ENCODE peak calls at places on chromosomes 11 and 22, in eight cellular contexts. K is DND-41, U is mammary epithelial cell, F is prostate gland, W is heart left ventricle, S is HCT116, L is PC-9, O is GM23248. P is an unnamed sample. For H3K27me3 and H3K4me1, the result is how much of the 10 kb centered on the place peaks cover.

GRCh38 chr11:44177905-44178304 is 82.4 kb downstream of the EXT2 start:
- DNase-seq in K (no peak), F (no peak), U (no peak), W (no peak), O (no peak), S (no peak), L (no peak), P (no peak)

GRCh38 chr11:9264381-9265210 is 554 bp downstream of the DENND5A start:
- DNase-seq in K (peak), U (peak), L (peak), W (peak), S (no peak), O (peak), F (peak), P (peak)

GRCh38 chr11:27291302-27291889 is 71.6 kb downstream of the CCDC34 start:
- DNase-seq in F (no peak), K (peak), U (peak), S (peak), L (no peak), O (peak), W (no peak), P (no peak)

GRCh38 chr11:130114281-130114680 is 44.6 kb downstream of the APLP2 start:
- DNase-seq in F (no peak), W (no peak), K (no peak), U (no peak), S (no peak), L (no peak), O (no peak), P (no peak)

GRCh38 chr11:31246451-31247165 is 122.9 kb downstream of the DCDC1 start:
- DNase-seq in W (no peak), O (peak), L (no peak), S (no peak), K (no peak), F (peak), U (peak), P (no peak)

GRCh38 chr11:8256271-8257002 is 7.2 kb downstream of the LMO1 start:
- DNase-seq in U (no peak), W (no peak), K (no peak), S (no peak), F (no peak), O (no peak), L (no peak), P (no peak)

GRCh38 chr11:14852571-14853177 is 39.4 kb downstream of the CYP2R1 start:
- DNase-seq in W (no peak), U (no peak), S (peak), L (no peak), F (no peak), K (peak), O (no peak), P (no peak)

GRCh38 chr22:49749885-49750510 is 77.7 kb downstream of the BRD1 start:
- DNase-seq in L (no peak), O (no peak), W (no peak), S (no peak), F (no peak), U (no peak), K (peak), P (no peak)

GRCh38 chr22:42434748-42435425 is 2.7 kb upstream of the NFAM1 start:
- DNase-seq in U (no peak), K (no peak), O (no peak), W (no peak), L (no peak), S (no peak), F (no peak), P (no peak)

GRCh38 chr22:23984430-23984829 is 4.5 kb downstream of the GSTT2 start:
- DNase-seq in F (no peak), S (peak), U (peak), O (peak), K (peak), W (no peak), L (peak), P (peak)

GRCh38 chr22:30272781-30273180 is 6.1 kb upstream of the OSM start:
- DNase-seq in S (no peak), L (no peak), W (no peak), K (no peak), O (no peak), U (no peak), F (no peak), P (no peak)

GRCh38 chr11:126738632-126739031 is 261.9 kb downstream of the KIRREL3 start:
- DNase-seq in U (no peak), S (no peak), L (no peak), W (no peak), O (no peak), K (no peak), F (no peak), P (no peak)

GRCh38 chr11:68542617-68543016 is 82.1 kb downstream of the PPP6R3 start:
- DNase-seq in W (no peak), F (no peak), O (peak), K (no peak), L (peak), U (peak), S (no peak), P (no peak)

GRCh38 chr22:43743131-43743530 is 69.0 kb downstream of the EFCAB6 start:
- DNase-seq in O (no peak), K (no peak), S (no peak), U (no peak), W (no peak), L (no peak), F (no peak), P (no peak)

GRCh38 chr11:119338318-119338890 is 2.3 kb downstream of the C1QTNF5 start:
- DNase-seq in K (peak), S (peak), U (peak), W (peak), O (peak), F (peak), L (peak), P (peak)

GRCh38 chr22:37154925-37155712 is 5.4 kb upstream of the IL2RB start:
- DNase-seq in O (no peak), W (no peak), L (no peak), U (peak), F (no peak), S (peak), K (no peak), P (no peak)

GRCh38 chr11:58028687-58029411 is 1.9 kb upstream of the OR6Q1 start:
- DNase-seq in L (no peak), W (no peak), F (no peak), K (no peak), O (peak), U (no peak), S (no peak), P (no peak)

GRCh38 chr22:29309332-29310064 is 3.0 kb downstream of the GAS2L1 start:
- DNase-seq in F (no peak), W (peak), L (no peak), O (peak), K (no peak), U (no peak), S (no peak), P (no peak)

GRCh38 chr11:46920709-46921108 is 2.4 kb upstream of the LRP4 start:
- DNase-seq in U (peak), F (no peak), S (no peak), L (no peak), O (peak), K (no peak), W (peak), P (no peak)

GRCh38 chr11:44538375-44539054 is 26.9 kb upstream of the CD82 start:
- DNase-seq in O (peak), S (peak), W (peak), L (peak), K (peak), F (peak), U (peak), P (peak)

GRCh38 chr11:1219836-1220810 is 2.7 kb upstream of the MUC5B start:
- DNase-seq in L (peak), W (peak), S (no peak), O (no peak), F (peak), K (no peak), U (no peak), P (no peak)

GRCh38 chr11:105202422-105202821 is 62.9 kb upstream of the CARD18 start:
- DNase-seq in F (no peak), L (no peak), U (no peak), O (no peak), S (no peak), K (peak), W (no peak), P (no peak)

GRCh38 chr11:59669611-59670009 is 773 bp upstream of the PATL1 start:
- DNase-seq in S (no peak), L (no peak), O (peak), U (peak), F (peak), W (peak), K (no peak), P (peak)

GRCh38 chr22:44229809-44230208 is 49.1 kb downstream of the PARVG start:
- DNase-seq in L (no peak), S (no peak), O (no peak), F (no peak), K (no peak), W (no peak), U (no peak), P (no peak)

GRCh38 chr11:113104390-113105251 is 143.4 kb downstream of the NCAM1 start:
- DNase-seq in W (no peak), F (no peak), U (no peak), O (no peak), L (no peak), K (no peak), S (no peak), P (no peak)

GRCh38 chr22:30044369-30044768 is 35.9 kb upstream of the HORMAD2 start:
- DNase-seq in O (peak), W (no peak), S (peak), U (peak), L (peak), K (no peak), F (no peak), P (no peak)

GRCh38 chr22:45179276-45180049 is 15.7 kb downstream of the NUP50 start:
- DNase-seq in W (no peak), F (no peak), O (no peak), U (no peak), S (no peak), K (no peak), L (no peak), P (peak)

GRCh38 chr11:111925953-111926352 is 7.2 kb downstream of the C11orf52 start:
- DNase-seq in F (no peak), O (no peak), U (no peak), K (no peak), S (no peak), W (no peak), L (no peak), P (no peak)

GRCh38 chr11:70191495-70192140 is 11.5 kb upstream of the FADD start:
- DNase-seq in U (peak), W (peak), K (peak), F (peak), L (peak), O (peak), S (peak), P (peak)

GRCh38 chr22:32052259-32052658 is 9.2 kb downstream of the SLC5A1 start:
- DNase-seq in W (no peak), U (no peak), K (no peak), L (no peak), F (no peak), S (no peak), O (no peak), P (no peak)

GRCh38 chr22:42439821-42440674 is 7.8 kb upstream of the NFAM1 start:
- DNase-seq in O (peak), S (no peak), F (no peak), W (no peak), K (no peak), L (peak), U (peak), P (no peak)

GRCh38 chr11:118609380-118610219 is 2.2 kb downstream of the PHLDB1 start:
- DNase-seq in O (peak), K (no peak), F (no peak), L (no peak), U (no peak), W (no peak), S (no peak), P (peak)

GRCh38 chr11:72771507-72771906 is 19.3 kb upstream of the ARAP1 start:
- DNase-seq in F (no peak), K (no peak), O (peak), U (no peak), W (no peak), L (no peak), S (no peak), P (no peak)

GRCh38 chr11:77407613-77408012 is 66.3 kb downstream of the PAK1 start:
- DNase-seq in K (no peak), L (peak), W (peak), S (peak), O (peak), F (peak), U (peak), P (no peak)

GRCh38 chr11:107623183-107623582 is 32.2 kb downstream of the ELMOD1 start:
- DNase-seq in U (no peak), O (no peak), F (no peak), L (no peak), W (no peak), S (no peak), K (no peak), P (no peak)
- H3K27me3 ChIP-seq in U (under half), O (under half), F (under half), L (under half), W (under half), S (under half), K (under half), P (under half)

DNA sequence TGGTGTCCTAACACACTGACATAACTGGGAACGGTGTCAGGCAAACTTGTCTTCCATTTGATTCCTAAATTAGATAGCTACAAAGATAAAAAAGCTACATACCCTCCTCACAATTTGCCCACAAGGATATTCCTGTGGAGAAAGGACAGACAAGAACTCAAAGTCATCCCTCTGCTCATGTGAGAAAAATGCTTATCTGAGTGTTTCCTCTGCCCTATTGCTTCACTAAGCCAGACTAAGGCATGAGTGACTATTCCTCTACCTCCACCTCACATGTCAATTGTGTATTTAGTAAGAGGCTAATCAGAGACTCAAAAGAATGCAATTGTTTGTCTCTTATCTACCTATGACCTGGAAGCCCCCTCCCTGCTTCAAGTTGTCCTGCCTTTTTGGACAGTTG is 247.7 kb downstream of the DDX10 start:
- DNase-seq in S (no peak), U (peak), O (peak), W (no peak), K (no peak), L (no peak), F (no peak), P (no peak)
- H3K27ac ChIP-seq in S (no peak), U (no peak), O (peak), W (no peak), K (no peak), L (no peak), F (no peak), P (no peak)

GRCh38 chr11:123478352-123478986 is 48.4 kb downstream of the GRAMD1B start:
- DNase-seq in U (peak), L (peak), O (peak), W (peak), S (peak), F (peak), K (peak), P (no peak)
- H3K4me1 ChIP-seq in U (under half), L (under half), O (under half), W (under half), S (under half), F (under half), K (under half), P (under half)

GRCh38 chr11:61541568-61541967 is 33.0 kb downstream of the LRRC10B start:
- DNase-seq in K (no peak), U (no peak), L (peak), O (peak), W (no peak), F (no peak), S (peak), P (no peak)
- H3K27me3 ChIP-seq in K (under half), U (under half), L (under half), O (under half), W (under half), F (under half), S (under half), P (under half)

GRCh38 chr11:61827573-61828378 is at the start of gene FADS2:
- DNase-seq in K (peak), U (peak), S (no peak), F (peak), W (peak), L (peak), O (peak), P (peak)
- H3K27ac ChIP-seq in K (peak), U (no peak), S (no peak), F (peak), W (peak), L (no peak), O (no peak), P (peak)

GRCh38 chr22:47202819-47203553 is 440.5 kb downstream of the TBC1D22A start:
- DNase-seq in F (no peak), U (no peak), K (no peak), O (no peak), S (no peak), W (no peak), L (no peak), P (no peak)

GRCh38 chr22:47201996-47202818 is 439.8 kb downstream of the TBC1D22A start:
- DNase-seq in U (no peak), L (no peak), O (no peak), F (no peak), S (no peak), W (no peak), K (no peak), P (no peak)

GRCh38 chr22:47205081-47205491 is 442.6 kb downstream of the TBC1D22A start:
- DNase-seq in F (no peak), L (no peak), U (no peak), W (no peak), O (no peak), S (no peak), K (no peak), P (no peak)

GRCh38 chr22:47204002-47204979 is 441.8 kb downstream of the TBC1D22A start:
- DNase-seq in K (no peak), S (no peak), O (no peak), L (no peak), W (no peak), U (no peak), F (no peak), P (no peak)

DNA sequence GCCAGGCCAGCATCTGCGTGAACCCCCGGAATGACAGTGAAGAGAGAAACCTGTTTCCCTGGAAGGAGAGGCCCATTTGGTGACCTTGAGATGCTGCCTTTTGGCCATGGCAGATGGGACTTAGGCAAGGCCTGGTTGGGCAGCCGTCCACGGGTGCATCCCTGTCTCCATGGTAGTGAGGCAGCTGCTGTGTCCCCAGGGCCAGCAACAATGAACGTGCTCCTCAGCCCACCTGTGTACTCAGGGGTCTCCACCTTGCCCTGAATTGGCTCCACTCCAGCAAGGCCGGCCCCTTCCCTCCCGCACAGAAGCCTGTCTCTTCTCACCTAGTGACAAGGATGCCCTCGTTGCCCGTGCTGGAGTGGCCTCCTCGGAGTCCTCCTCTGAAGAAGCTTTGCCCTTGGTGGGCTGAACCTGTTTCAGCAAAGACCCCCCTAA is 441.1 kb downstream of the TBC1D22A start:
- DNase-seq in K (no peak), W (no peak), U (no peak), S (no peak), F (no peak), L (no peak), O (no peak), P (no peak)
- H3K4me1 ChIP-seq in K (under half), W (under half), U (under half), S (under half), F (under half), L (under half), O (under half), P (under half)

DNA sequence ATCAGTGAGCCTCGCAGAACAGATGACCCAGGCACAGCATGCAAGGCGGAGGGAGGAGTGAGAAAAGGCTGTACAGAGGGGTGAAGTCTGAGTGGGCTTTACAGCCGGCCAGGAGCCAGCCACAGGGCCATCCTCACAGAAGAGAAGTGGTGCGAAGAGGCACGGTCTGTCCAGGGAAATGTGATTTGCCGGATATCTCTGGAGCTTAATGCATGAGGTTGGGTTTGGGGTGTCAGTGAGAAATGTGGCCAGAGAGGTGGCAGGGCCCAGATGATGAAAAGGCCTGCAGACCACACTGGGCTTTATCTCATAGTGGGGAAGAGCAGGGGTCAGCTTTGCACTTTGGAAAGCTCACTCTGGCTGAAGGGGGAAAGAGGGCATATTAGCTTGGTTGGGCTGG is 255.2 kb downstream of the BUD13 start:
- DNase-seq in O (no peak), S (no peak), U (no peak), F (no peak), K (no peak), W (no peak), L (no peak), P (no peak)
- H3K27me3 ChIP-seq in O (under half), S (under half), U (under half), F (under half), K (under half), W (under half), L (half or more), P (under half)

DNA sequence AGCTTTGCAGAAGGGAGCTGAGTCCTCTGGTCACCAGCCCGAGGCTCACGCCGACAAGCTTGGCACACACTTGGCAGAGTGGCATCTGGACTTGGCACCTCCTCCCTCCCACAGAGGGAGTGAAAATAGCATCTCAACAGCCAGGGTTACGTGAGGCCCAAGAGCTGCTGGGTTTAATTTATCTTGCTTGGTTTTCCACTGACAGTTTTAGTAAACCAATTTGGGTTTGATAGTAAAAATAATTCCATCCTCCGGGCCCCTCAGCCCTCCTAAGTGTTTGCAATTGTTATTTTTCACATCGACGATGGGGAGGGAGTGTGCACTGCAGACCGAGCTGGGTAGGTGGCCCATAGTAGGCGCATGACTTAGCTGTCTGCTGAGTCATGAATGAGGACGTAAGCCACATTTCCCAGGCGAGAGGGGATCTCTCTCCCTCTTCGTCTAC is 107.6 kb upstream of the ASPHD2 start:
- DNase-seq in F (no peak), O (peak), U (no peak), W (peak), S (no peak), L (no peak), K (no peak), P (no peak)
- H3K27ac ChIP-seq in F (no peak), O (peak), U (no peak), W (peak), S (no peak), L (no peak), K (no peak), P (no peak)

GRCh38 chr22:22930222-22930497 is 42.5 kb downstream of the IGLL5 start:
- DNase-seq in S (no peak), W (no peak), K (no peak), L (no peak), U (no peak), O (no peak), F (no peak), P (no peak)
- H3K4me1 ChIP-seq in S (under half), W (under half), K (under half), L (under half), U (under half), O (under half), F (under half), P (under half)

GRCh38 chr11:35427158-35427557 is 7.8 kb upstream of the SLC1A2 start:
- DNase-seq in L (no peak), O (peak), U (no peak), F (peak), W (peak), K (no peak), S (no peak), P (no peak)
- H3K27me3 ChIP-seq in L (half or more), O (under half), U (under half), F (under half), W (under half), K (under half), S (half or more), P (under half)

P was measured in naive thymus-derived CD4-positive, alpha-beta T cell.